ENCODE peak calls at places on chromosomes 4 and X, in ten cellular contexts. One of them, this sample, is unnamed.

GRCh38 chrX:41946973-41947612 is 23.7 kb upstream of the CASK start:
- DNase-seq in neural crest cell: no peak
- DNase-seq in AG09319: no peak
- DNase-seq in ovary: no peak
- DNase-seq in GM12864: no peak
- DNase-seq in left ventricle myocardium inferior: no peak
- DNase-seq in uterus: no peak
- DNase-seq in IMR-90: no peak
- DNase-seq in activated B cell treated with CpG ODN at 0.5 μM for 24 hours: no peak
- DNase-seq in heart right ventricle: no peak
- DNase-seq in this sample: no peak

GRCh38 chr4:55742655-55743191 is 76.9 kb upstream of the EXOC1L start:
- DNase-seq in IMR-90: peak; percentile 59
- DNase-seq in neural crest cell: no peak
- DNase-seq in GM12864: no peak
- DNase-seq in heart right ventricle: no peak
- DNase-seq in AG09319: no peak
- DNase-seq in left ventricle myocardium inferior: no peak
- DNase-seq in activated B cell treated with CpG ODN at 0.5 μM for 24 hours: no peak
- DNase-seq in uterus: no peak
- DNase-seq in ovary: no peak
- DNase-seq in this sample: no peak

GRCh38 chrX:154758696-154759095 is 4.0 kb upstream of the DKC1 start:
- DNase-seq in IMR-90: no peak
- DNase-seq in GM12864: no peak
- DNase-seq in uterus: no peak
- DNase-seq in ovary: no peak
- DNase-seq in neural crest cell: no peak
- DNase-seq in activated B cell treated with CpG ODN at 0.5 μM for 24 hours: no peak
- DNase-seq in heart right ventricle: no peak
- DNase-seq in left ventricle myocardium inferior: no peak
- DNase-seq in AG09319: no peak
- DNase-seq in this sample: no peak

GRCh38 chr4:64581422-64581821 is 172.2 kb upstream of the TECRL start:
- DNase-seq in neural crest cell: no peak
- DNase-seq in AG09319: no peak
- DNase-seq in left ventricle myocardium inferior: no peak
- DNase-seq in heart right ventricle: no peak
- DNase-seq in ovary: no peak
- DNase-seq in activated B cell treated with CpG ODN at 0.5 μM for 24 hours: no peak
- DNase-seq in uterus: no peak
- DNase-seq in IMR-90: peak; percentile 0
- DNase-seq in GM12864: no peak
- DNase-seq in this sample: no peak

GRCh38 chr4:152304220-152304619 is 231.7 kb downstream of the FBXW7 start:
- DNase-seq in ovary: no peak
- DNase-seq in activated B cell treated with CpG ODN at 0.5 μM for 24 hours: no peak
- DNase-seq in IMR-90: peak; percentile 2
- DNase-seq in heart right ventricle: no peak
- DNase-seq in GM12864: peak; percentile 36
- DNase-seq in AG09319: no peak
- DNase-seq in uterus: no peak
- DNase-seq in neural crest cell: no peak
- DNase-seq in left ventricle myocardium inferior: no peak
- DNase-seq in this sample: no peak

GRCh38 chr4:142550955-142551354 is 295.1 kb downstream of the INPP4B start:
- DNase-seq in IMR-90: no peak
- DNase-seq in left ventricle myocardium inferior: no peak
- DNase-seq in uterus: no peak
- DNase-seq in neural crest cell: no peak
- DNase-seq in GM12864: no peak
- DNase-seq in AG09319: no peak
- DNase-seq in heart right ventricle: no peak
- DNase-seq in activated B cell treated with CpG ODN at 0.5 μM for 24 hours: no peak
- DNase-seq in ovary: no peak
- DNase-seq in this sample: no peak

GRCh38 chr4:22217480-22217879 is 268.9 kb upstream of the KCNIP4 start:
- DNase-seq in heart right ventricle: no peak
- DNase-seq in uterus: no peak
- DNase-seq in AG09319: no peak
- DNase-seq in ovary: no peak
- DNase-seq in left ventricle myocardium inferior: no peak
- DNase-seq in GM12864: no peak
- DNase-seq in neural crest cell: no peak
- DNase-seq in activated B cell treated with CpG ODN at 0.5 μM for 24 hours: no peak
- DNase-seq in IMR-90: no peak
- DNase-seq in this sample: no peak

GRCh38 chr4:155889036-155889793 is 14.3 kb upstream of the TDO2 start:
- DNase-seq in uterus: no peak
- DNase-seq in GM12864: no peak
- DNase-seq in left ventricle myocardium inferior: no peak
- DNase-seq in neural crest cell: no peak
- DNase-seq in heart right ventricle: no peak
- DNase-seq in ovary: no peak
- DNase-seq in activated B cell treated with CpG ODN at 0.5 μM for 24 hours: no peak
- DNase-seq in AG09319: peak; percentile 77
- DNase-seq in IMR-90: peak; percentile 89
- DNase-seq in this sample: no peak

GRCh38 chr4:99383833-99384392 is 31.4 kb upstream of the ADH1C start:
- DNase-seq in neural crest cell: no peak
- DNase-seq in heart right ventricle: no peak
- DNase-seq in uterus: peak; percentile 77
- DNase-seq in GM12864: no peak
- DNase-seq in AG09319: peak; percentile 98
- DNase-seq in IMR-90: peak; percentile 97
- DNase-seq in ovary: peak; percentile 59
- DNase-seq in activated B cell treated with CpG ODN at 0.5 μM for 24 hours: no peak
- DNase-seq in left ventricle myocardium inferior: peak; percentile 27
- DNase-seq in this sample: no peak

GRCh38 chr4:62544428-62544827 is 1344.3 kb downstream of the ADGRL3 start:
- DNase-seq in IMR-90: no peak
- DNase-seq in GM12864: no peak
- DNase-seq in neural crest cell: no peak
- DNase-seq in ovary: no peak
- DNase-seq in activated B cell treated with CpG ODN at 0.5 μM for 24 hours: no peak
- DNase-seq in AG09319: no peak
- DNase-seq in left ventricle myocardium inferior: no peak
- DNase-seq in heart right ventricle: no peak
- DNase-seq in uterus: no peak
- DNase-seq in this sample: no peak

GRCh38 chr4:89105726-89106125 is 5.6 kb upstream of the TIGD2 start:
- DNase-seq in uterus: no peak
- DNase-seq in IMR-90: no peak
- DNase-seq in left ventricle myocardium inferior: no peak
- DNase-seq in heart right ventricle: no peak
- DNase-seq in ovary: no peak
- DNase-seq in GM12864: no peak
- DNase-seq in neural crest cell: no peak
- DNase-seq in AG09319: no peak
- DNase-seq in activated B cell treated with CpG ODN at 0.5 μM for 24 hours: no peak
- DNase-seq in this sample: no peak

GRCh38 chrX:23898412-23898959 is 9.3 kb downstream of the APOO start:
- DNase-seq in left ventricle myocardium inferior: no peak
- DNase-seq in AG09319: no peak
- DNase-seq in GM12864: no peak
- DNase-seq in neural crest cell: no peak
- DNase-seq in activated B cell treated with CpG ODN at 0.5 μM for 24 hours: no peak
- DNase-seq in IMR-90: peak; percentile 64
- DNase-seq in uterus: no peak
- DNase-seq in heart right ventricle: no peak
- DNase-seq in ovary: no peak
- DNase-seq in this sample: no peak

DNA sequence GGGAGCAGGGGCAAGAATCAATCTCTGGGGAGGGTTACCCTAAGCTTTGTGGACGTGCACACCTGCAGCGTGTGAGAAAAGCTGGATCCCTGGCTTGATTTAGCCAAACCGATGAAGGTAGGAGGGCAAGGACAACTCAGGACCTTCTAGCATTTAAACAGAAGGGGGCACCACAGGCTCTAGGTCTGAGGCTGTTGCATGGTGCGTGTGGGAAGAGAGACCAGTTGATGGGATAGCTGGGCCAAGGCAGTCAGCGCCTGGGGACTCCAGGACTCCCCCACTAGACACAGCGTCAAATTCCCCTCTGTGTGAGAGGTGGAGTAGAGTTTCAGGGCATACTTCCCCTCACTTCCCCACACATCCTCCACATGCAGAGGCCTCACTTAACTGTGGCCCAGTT is 4.3 kb downstream of the GABRQ start:
- DNase-seq in IMR-90: peak; percentile 1
- DNase-seq in AG09319: no peak
- DNase-seq in GM12864: peak; percentile 2
- DNase-seq in left ventricle myocardium inferior: no peak
- DNase-seq in neural crest cell: no peak
- DNase-seq in ovary: no peak
- DNase-seq in activated B cell treated with CpG ODN at 0.5 μM for 24 hours: no peak
- DNase-seq in uterus: no peak
- DNase-seq in heart right ventricle: no peak
- DNase-seq in this sample: peak; percentile 34
- TF ChIP-seq CTCF in IMR-90: no peak
- TF ChIP-seq CTCF in AG09319: no peak
- TF ChIP-seq CTCF in GM12864: peak; percentile 32
- TF ChIP-seq CTCF in left ventricle myocardium inferior: peak; percentile 40
- TF ChIP-seq CTCF in neural crest cell: no peak
- TF ChIP-seq CTCF in ovary: no peak
- TF ChIP-seq CTCF in activated B cell treated with CpG ODN at 0.5 μM for 24 hours: no peak
- TF ChIP-seq CTCF in uterus: no peak
- TF ChIP-seq CTCF in heart right ventricle: no peak
- TF ChIP-seq CTCF in this sample: no peak

DNA sequence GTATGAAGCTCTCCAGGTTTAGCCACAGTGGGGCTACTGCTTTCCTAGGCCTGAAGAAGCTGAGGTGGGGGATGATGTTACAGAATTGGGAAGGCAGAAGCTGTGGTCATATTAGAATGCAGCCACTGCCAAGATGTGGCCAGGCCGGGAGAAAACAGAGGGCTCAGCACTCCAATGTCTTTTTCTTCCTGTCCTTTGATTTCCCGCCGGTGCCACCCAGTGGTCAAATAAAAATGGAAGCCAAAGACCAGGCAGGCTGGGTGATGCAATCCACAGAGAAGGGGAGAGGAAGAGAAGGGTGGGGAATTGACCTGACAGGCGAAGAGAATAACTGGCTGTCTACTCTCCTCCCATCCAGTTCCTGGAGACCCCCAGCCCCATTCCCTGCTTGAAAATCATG is 94.9 kb upstream of the SHISA3 start:
- DNase-seq in left ventricle myocardium inferior: no peak
- DNase-seq in uterus: no peak
- DNase-seq in AG09319: no peak
- DNase-seq in activated B cell treated with CpG ODN at 0.5 μM for 24 hours: no peak
- DNase-seq in GM12864: no peak
- DNase-seq in heart right ventricle: no peak
- DNase-seq in IMR-90: peak; percentile 9
- DNase-seq in neural crest cell: peak; percentile 22
- DNase-seq in ovary: no peak
- DNase-seq in this sample: peak; percentile 58
- TF ChIP-seq CTCF in left ventricle myocardium inferior: peak; percentile 45
- TF ChIP-seq CTCF in uterus: no peak
- TF ChIP-seq CTCF in AG09319: no peak
- TF ChIP-seq CTCF in activated B cell treated with CpG ODN at 0.5 μM for 24 hours: no peak
- TF ChIP-seq CTCF in GM12864: peak; percentile 21
- TF ChIP-seq CTCF in heart right ventricle: no peak
- TF ChIP-seq CTCF in IMR-90: peak; percentile 17
- TF ChIP-seq CTCF in neural crest cell: peak; percentile 42
- TF ChIP-seq CTCF in ovary: no peak
- TF ChIP-seq CTCF in this sample: no peak

DNA sequence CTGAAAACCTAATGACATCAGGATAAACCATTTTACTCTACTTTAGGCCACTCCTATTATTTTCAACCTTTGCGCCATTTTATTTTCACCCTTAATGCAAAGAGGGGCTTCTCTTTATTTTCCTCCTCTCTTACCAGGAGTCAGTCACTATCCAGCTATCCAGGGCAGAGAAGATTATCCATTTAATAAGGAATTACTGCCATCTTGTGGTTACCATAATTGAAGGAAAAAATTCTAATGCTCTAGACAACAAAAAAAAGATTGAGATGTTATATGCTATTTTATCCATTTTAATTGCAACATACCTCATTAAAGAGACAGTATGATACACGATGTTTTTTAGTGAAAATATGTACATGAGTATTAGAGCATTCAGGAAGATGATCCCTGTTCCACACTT is 514.5 kb upstream of the FAM241A start:
- DNase-seq in GM12864: no peak
- DNase-seq in activated B cell treated with CpG ODN at 0.5 μM for 24 hours: no peak
- DNase-seq in IMR-90: peak; percentile 42
- DNase-seq in neural crest cell: no peak
- DNase-seq in ovary: no peak
- DNase-seq in uterus: no peak
- DNase-seq in heart right ventricle: no peak
- DNase-seq in left ventricle myocardium inferior: no peak
- DNase-seq in AG09319: no peak
- DNase-seq in this sample: no peak
- TF ChIP-seq CTCF in GM12864: no peak
- TF ChIP-seq CTCF in activated B cell treated with CpG ODN at 0.5 μM for 24 hours: no peak
- TF ChIP-seq CTCF in IMR-90: peak; percentile 68
- TF ChIP-seq CTCF in neural crest cell: peak; percentile 72
- TF ChIP-seq CTCF in ovary: no peak
- TF ChIP-seq CTCF in uterus: peak; percentile 8
- TF ChIP-seq CTCF in heart right ventricle: no peak
- TF ChIP-seq CTCF in left ventricle myocardium inferior: peak; percentile 37
- TF ChIP-seq CTCF in AG09319: peak; percentile 38
- TF ChIP-seq CTCF in this sample: peak; percentile 32

GRCh38 chr4:94462572-94462971 is 10.8 kb downstream of the PDLIM5 start:
- DNase-seq in left ventricle myocardium inferior: no peak
- DNase-seq in AG09319: no peak
- DNase-seq in GM12864: no peak
- DNase-seq in heart right ventricle: no peak
- DNase-seq in uterus: no peak
- DNase-seq in neural crest cell: no peak
- DNase-seq in ovary: no peak
- DNase-seq in IMR-90: no peak
- DNase-seq in activated B cell treated with CpG ODN at 0.5 μM for 24 hours: no peak
- DNase-seq in this sample: no peak

GRCh38 chr4:94459462-94460161 is 7.9 kb downstream of the PDLIM5 start:
- DNase-seq in IMR-90: no peak
- DNase-seq in uterus: no peak
- DNase-seq in AG09319: no peak
- DNase-seq in activated B cell treated with CpG ODN at 0.5 μM for 24 hours: no peak
- DNase-seq in GM12864: no peak
- DNase-seq in left ventricle myocardium inferior: no peak
- DNase-seq in ovary: no peak
- DNase-seq in neural crest cell: no peak
- DNase-seq in heart right ventricle: no peak
- DNase-seq in this sample: no peak

GRCh38 chr4:94463771-94464170 is 12.0 kb downstream of the PDLIM5 start:
- DNase-seq in heart right ventricle: no peak
- DNase-seq in uterus: no peak
- DNase-seq in ovary: no peak
- DNase-seq in neural crest cell: no peak
- DNase-seq in AG09319: no peak
- DNase-seq in left ventricle myocardium inferior: no peak
- DNase-seq in activated B cell treated with CpG ODN at 0.5 μM for 24 hours: no peak
- DNase-seq in GM12864: no peak
- DNase-seq in IMR-90: peak; percentile 47
- DNase-seq in this sample: no peak

GRCh38 chr4:94458682-94459081 is 6.9 kb downstream of the PDLIM5 start:
- DNase-seq in neural crest cell: no peak
- DNase-seq in GM12864: no peak
- DNase-seq in ovary: no peak
- DNase-seq in left ventricle myocardium inferior: no peak
- DNase-seq in AG09319: no peak
- DNase-seq in uterus: no peak
- DNase-seq in IMR-90: no peak
- DNase-seq in activated B cell treated with CpG ODN at 0.5 μM for 24 hours: no peak
- DNase-seq in heart right ventricle: no peak
- DNase-seq in this sample: no peak

GRCh38 chr4:94461506-94461905 is 9.8 kb downstream of the PDLIM5 start:
- DNase-seq in neural crest cell: no peak
- DNase-seq in IMR-90: no peak
- DNase-seq in AG09319: no peak
- DNase-seq in left ventricle myocardium inferior: no peak
- DNase-seq in heart right ventricle: no peak
- DNase-seq in activated B cell treated with CpG ODN at 0.5 μM for 24 hours: no peak
- DNase-seq in ovary: no peak
- DNase-seq in GM12864: no peak
- DNase-seq in uterus: no peak
- DNase-seq in this sample: no peak
- TF ChIP-seq CTCF in neural crest cell: no peak
- TF ChIP-seq CTCF in IMR-90: no peak
- TF ChIP-seq CTCF in AG09319: no peak
- TF ChIP-seq CTCF in left ventricle myocardium inferior: no peak
- TF ChIP-seq CTCF in heart right ventricle: no peak
- TF ChIP-seq CTCF in activated B cell treated with CpG ODN at 0.5 μM for 24 hours: no peak
- TF ChIP-seq CTCF in ovary: no peak
- TF ChIP-seq CTCF in GM12864: no peak
- TF ChIP-seq CTCF in uterus: no peak
- TF ChIP-seq CTCF in this sample: no peak